ENCODE peak calls at places on chromosome 17, in nine cellular contexts. B is keratinocyte; I is thoracic aorta; S is body of pancreas; W is CD8-positive, alpha-beta T cell; K is cardiac muscle cell; C is fibroblast of lung; U is retinal pigment epithelial cell; J is chondrocyte. P is an unnamed sample.

GRCh38 chr17:42453544-42453943 is 5.1 kb upstream of the ATP6V0A1 start:
- DNase-seq in W (no peak), K (no peak), I (no peak), U (no peak), B (no peak), C (no peak), S (no peak), J (no peak), P (no peak)

GRCh38 chr17:16950488-16950887 is 21.4 kb downstream of the TNFRSF13B start:
- DNase-seq in S (no peak), U (no peak), B (no peak), I (no peak), W (peak; percentile 7), C (no peak), J (no peak), K (no peak), P (no peak)

GRCh38 chr17:13862341-13862740 is 207.0 kb upstream of the COX10 start:
- DNase-seq in K (no peak), W (no peak), S (no peak), I (no peak), U (no peak), B (no peak), J (no peak), C (no peak), P (no peak)

GRCh38 chr17:19707728-19708221 is 8.6 kb downstream of the SLC47A2 start:
- DNase-seq in U (no peak), C (no peak), B (no peak), S (no peak), J (no peak), I (no peak), W (no peak), K (no peak), P (no peak)

GRCh38 chr17:78324391-78325075 is 35.3 kb downstream of the SOCS3 start:
- DNase-seq in J (no peak), I (no peak), C (peak; percentile 93), B (no peak), K (peak; percentile 96), U (no peak), S (peak; percentile 70), W (peak; percentile 63), P (peak; percentile 77)

GRCh38 chr17:3002538-3003301 is 60.7 kb downstream of the OR1D5 start:
- DNase-seq in S (peak; percentile 55), I (no peak), B (no peak), C (no peak), K (no peak), W (peak; percentile 53), U (no peak), J (peak; percentile 72), P (no peak)

GRCh38 chr17:48961516-48962233 is 6.7 kb downstream of the GIP start:
- DNase-seq in J (no peak), S (no peak), U (no peak), K (peak; percentile 66), W (no peak), C (peak; percentile 38), B (no peak), I (no peak), P (no peak)

GRCh38 chr17:39757176-39757662 is 19.5 kb downstream of the GRB7 start:
- DNase-seq in W (no peak), S (no peak), I (no peak), J (no peak), U (no peak), C (no peak), K (no peak), B (no peak), P (no peak)

GRCh38 chr17:31561469-31562412 is 170.3 kb downstream of the RAB11FIP4 start:
- DNase-seq in K (no peak), J (no peak), C (peak; percentile 52), W (no peak), B (no peak), S (no peak), U (no peak), I (no peak), P (no peak)

GRCh38 chr17:68973098-68973929 is 18.1 kb upstream of the ABCA8 start:
- DNase-seq in K (no peak), C (no peak), I (no peak), W (no peak), B (no peak), U (no peak), S (no peak), J (no peak), P (no peak)

GRCh38 chr17:42525221-42525620 is 10.8 kb upstream of the NAGLU start:
- DNase-seq in W (no peak), U (no peak), B (peak; percentile 87), K (no peak), S (no peak), J (peak; percentile 9), I (no peak), C (no peak), P (no peak)

GRCh38 chr17:49928826-49929475 is 40.0 kb upstream of the DLX4 start:
- DNase-seq in B (no peak), I (no peak), K (no peak), W (no peak), C (no peak), S (no peak), J (no peak), U (no peak), P (no peak)

GRCh38 chr17:80743181-80743771 is 198.6 kb downstream of the RPTOR start:
- DNase-seq in K (no peak), W (no peak), I (no peak), S (no peak), C (no peak), J (no peak), B (no peak), U (no peak), P (no peak)

GRCh38 chr17:69473801-69474170 is 59.3 kb downstream of the MAP2K6 start:
- DNase-seq in J (no peak), C (peak; percentile 69), S (no peak), U (peak; percentile 23), I (no peak), B (no peak), W (no peak), K (no peak), P (no peak)

GRCh38 chr17:42553161-42553818 is 567 bp downstream of the HSD17B1 start:
- DNase-seq in C (no peak), I (no peak), K (peak; percentile 62), U (no peak), J (no peak), W (no peak), B (no peak), S (no peak), P (no peak)

GRCh38 chr17:35117984-35118383 is 1.7 kb downstream of the RAD51D start:
- DNase-seq in U (no peak), J (no peak), S (no peak), I (no peak), W (no peak), K (peak; percentile 36), C (peak; percentile 39), B (no peak), P (no peak)
- TF ChIP-seq CTCF in U (peak; percentile 50), J (peak; percentile 61), S (no peak), I (no peak), W (peak; percentile 21), K (peak; percentile 18), C (no peak), B (peak; percentile 54), P (no peak)

GRCh38 chr17:77111916-77112315 is 28.9 kb upstream of the SEC14L1 start:
- DNase-seq in I (no peak), K (no peak), W (no peak), J (no peak), B (no peak), S (no peak), U (no peak), C (no peak), P (no peak)

GRCh38 chr17:77106874-77107358 is 33.9 kb upstream of the SEC14L1 start:
- DNase-seq in B (no peak), S (no peak), W (no peak), J (no peak), C (no peak), K (no peak), I (no peak), U (no peak), P (no peak)

GRCh38 chr17:77107506-77108433 is 33.0 kb upstream of the SEC14L1 start:
- DNase-seq in U (no peak), I (no peak), J (no peak), S (no peak), K (peak; percentile 65), B (no peak), C (no peak), W (peak; percentile 60), P (no peak)

GRCh38 chr17:77110006-77110374 is 30.8 kb upstream of the SEC14L1 start:
- DNase-seq in K (peak; percentile 81), S (no peak), J (no peak), W (no peak), B (no peak), C (no peak), U (no peak), I (no peak), P (no peak)

GRCh38 chr17:77109159-77110005 is 31.4 kb upstream of the SEC14L1 start:
- DNase-seq in I (no peak), C (peak; percentile 28), J (no peak), U (no peak), S (no peak), W (no peak), B (no peak), K (no peak), P (no peak)
- TF ChIP-seq CTCF in I (no peak), C (no peak), J (no peak), U (no peak), S (no peak), W (no peak), B (no peak), K (no peak), P (no peak)

GRCh38 chr17:7885357-7886226 is 3.0 kb upstream of the CHD3 start:
- DNase-seq in C (peak; percentile 32), U (no peak), S (peak; percentile 52), W (peak; percentile 68), I (no peak), J (no peak), K (peak; percentile 53), B (no peak), P (no peak)
- TF ChIP-seq CTCF in C (no peak), U (no peak), S (no peak), W (no peak), I (no peak), J (no peak), K (no peak), B (no peak), P (no peak)

GRCh38 chr17:9146064-9146463 is 124.8 kb downstream of the NTN1 start:
- DNase-seq in W (no peak), J (no peak), B (no peak), K (no peak), S (no peak), U (no peak), I (no peak), C (no peak), P (no peak)

GRCh38 chr17:9141423-9141753 is 120.1 kb downstream of the NTN1 start:
- DNase-seq in J (no peak), K (no peak), B (no peak), U (no peak), S (no peak), W (no peak), I (no peak), C (no peak), P (no peak)

GRCh38 chr17:9142772-9143494 is 121.6 kb downstream of the NTN1 start:
- DNase-seq in J (no peak), I (no peak), B (no peak), W (no peak), C (no peak), S (no peak), K (no peak), U (no peak), P (no peak)

GRCh38 chr17:9140550-9141422 is 119.5 kb downstream of the NTN1 start:
- DNase-seq in I (no peak), C (no peak), S (no peak), U (no peak), K (no peak), J (no peak), B (no peak), W (no peak), P (no peak)

GRCh38 chr17:9144502-9145233 is 123.4 kb downstream of the NTN1 start:
- DNase-seq in U (no peak), W (no peak), S (no peak), K (no peak), I (no peak), B (no peak), J (no peak), C (no peak), P (no peak)
- TF ChIP-seq CTCF in U (no peak), W (no peak), S (no peak), K (no peak), I (no peak), B (no peak), J (no peak), C (no peak), P (no peak)

P was measured in omental fat pad.